ENCODE peak calls at places on chromosomes 2 and 18, in five cellular contexts. T, P, I, V and Z are unnamed samples.

GRCh38 chr18:55775972-55776371 is 188.0 kb upstream of the TCF4 start:
- DNase-seq in T (no peak), P (no peak), I (no peak), V (no peak), Z (no peak)

GRCh38 chr2:239398536-239398935 is 2.3 kb downstream of the HDAC4 start:
- DNase-seq in T (no peak), P (no peak), I (no peak), V (peak; percentile 27), Z (no peak)

GRCh38 chr2:10048501-10049171 is 5.3 kb downstream of the KLF11 start:
- DNase-seq in T (peak; percentile 65), P (peak; percentile 59), I (peak; percentile 79), V (peak; percentile 67), Z (no peak)

GRCh38 chr2:166240387-166241313 is 112.8 kb upstream of the SCN1A start:
- DNase-seq in T (no peak), P (no peak), I (no peak), V (no peak), Z (no peak)

GRCh38 chr2:27494284-27494943 is 586 bp downstream of the FNDC4 start:
- DNase-seq in T (peak; percentile 55), P (peak; percentile 65), I (peak; percentile 33), V (peak; percentile 42), Z (peak; percentile 75)

GRCh38 chr2:20544093-20544747 is 97.3 kb downstream of the RHOB start:
- DNase-seq in T (no peak), P (no peak), I (no peak), V (no peak), Z (no peak)

GRCh38 chr2:223935459-223936125 is 9.5 kb downstream of the WDFY1 start:
- DNase-seq in T (no peak), P (no peak), I (no peak), V (no peak), Z (no peak)

GRCh38 chr2:43210467-43211303 is 15.7 kb downstream of the ZFP36L2 start:
- DNase-seq in T (no peak), P (peak; percentile 67), I (peak; percentile 87), V (no peak), Z (no peak)

GRCh38 chr2:145186303-145186702 is 666.4 kb upstream of the ZEB2 start:
- DNase-seq in T (peak; percentile 76), P (no peak), I (no peak), V (peak; percentile 20), Z (peak; percentile 19)

GRCh38 chr2:232386740-232387450 is 8.3 kb downstream of the ALPP start:
- DNase-seq in T (peak; percentile 64), P (peak; percentile 43), I (no peak), V (peak; percentile 32), Z (no peak)

GRCh38 chr2:85330839-85331636 is 3.2 kb upstream of the TGOLN2 start:
- DNase-seq in T (no peak), P (no peak), I (no peak), V (no peak), Z (no peak)

GRCh38 chr2:83994767-83995166 is 464.3 kb downstream of the SUCLG1 start:
- DNase-seq in T (no peak), P (no peak), I (no peak), V (no peak), Z (no peak)

GRCh38 chr2:11393711-11394236 is 49.3 kb upstream of the ROCK2 start:
- DNase-seq in T (no peak), P (no peak), I (peak; percentile 54), V (no peak), Z (no peak)

GRCh38 chr18:6009751-6010150 is 114.4 kb upstream of the TMEM200C start:
- DNase-seq in T (no peak), P (no peak), I (peak; percentile 53), V (no peak), Z (no peak)

GRCh38 chr2:216556202-216556601 is 57.6 kb downstream of the RPL37A start:
- DNase-seq in T (no peak), P (no peak), I (no peak), V (no peak), Z (no peak)

GRCh38 chr2:160144278-160144990 is 55.6 kb downstream of the ITGB6 start:
- DNase-seq in T (no peak), P (no peak), I (no peak), V (no peak), Z (no peak)

DNA sequence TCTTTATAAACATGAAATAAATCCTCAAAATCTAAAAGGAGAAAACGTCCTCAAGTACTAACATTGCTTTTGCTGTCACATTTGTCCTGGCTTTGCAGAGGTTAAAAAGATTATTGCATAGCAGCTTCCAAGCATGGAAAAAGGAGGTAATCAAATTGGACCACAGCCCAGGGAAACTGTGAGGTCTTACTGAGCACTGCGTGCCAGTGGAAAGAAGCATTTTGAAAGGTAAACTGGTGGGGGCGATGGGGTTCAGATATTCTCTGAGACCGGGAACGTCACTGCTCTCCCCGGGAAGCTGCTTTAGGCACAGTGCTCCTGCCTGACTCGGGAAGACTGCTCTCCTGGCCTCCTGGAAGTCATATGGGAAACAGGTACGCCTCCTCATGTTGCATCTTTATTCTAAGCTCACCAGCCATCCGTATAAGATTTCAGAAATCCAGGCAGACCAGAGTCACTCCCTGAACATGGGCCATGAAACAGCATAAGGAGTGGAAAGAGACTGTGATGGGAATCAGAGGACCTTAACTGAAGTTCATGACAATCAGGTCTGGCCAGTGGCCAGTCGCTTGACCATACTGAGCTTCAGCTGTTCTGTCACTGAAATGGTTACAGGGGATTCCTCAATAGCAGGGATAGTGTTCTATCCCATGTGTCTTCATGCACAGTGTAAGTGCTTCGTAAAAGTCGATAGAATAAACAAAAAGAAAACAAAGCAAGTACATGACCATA is 284.1 kb downstream of the TRIB2 start:
- DNase-seq in T (peak; percentile 20), P (no peak), I (no peak), V (no peak), Z (no peak)
- H3K27ac ChIP-seq in T (no peak overlapping the region), P (peak overlapping the region; percentile 53), I (no peak overlapping the region), V (no peak overlapping the region), Z (no peak overlapping the region)

GRCh38 chr2:70420005-70420580 is 118.2 kb upstream of the FAM136A start:
- DNase-seq in T (no peak), P (no peak), I (no peak), V (peak; percentile 47), Z (no peak)
- H3K27ac ChIP-seq in T (no peak overlapping the region), P (no peak overlapping the region), I (no peak overlapping the region), V (no peak overlapping the region), Z (no peak overlapping the region)

DNA sequence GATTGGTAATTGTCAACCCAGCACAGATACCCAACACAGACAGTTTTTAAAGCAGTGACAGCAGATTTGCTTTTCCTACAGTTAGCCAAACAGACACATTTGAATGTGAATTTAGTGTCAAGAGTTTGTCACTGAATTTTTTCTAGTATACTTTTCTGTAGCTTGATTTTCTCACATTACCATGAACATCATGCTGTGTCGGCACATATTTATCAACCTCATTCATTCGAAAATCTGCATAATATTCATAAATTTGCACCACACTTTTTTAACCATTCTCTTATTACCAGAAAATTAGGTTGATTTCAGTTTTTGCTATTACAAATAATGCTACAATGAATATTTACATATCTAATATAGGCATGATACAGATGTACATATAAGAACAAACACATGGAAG is 27.0 kb upstream of the DSG3 start:
- DNase-seq in T (no peak), P (no peak), I (no peak), V (no peak), Z (no peak)
- H3K27ac ChIP-seq in T (no peak overlapping the region), P (no peak overlapping the region), I (no peak overlapping the region), V (no peak overlapping the region), Z (no peak overlapping the region)

DNA sequence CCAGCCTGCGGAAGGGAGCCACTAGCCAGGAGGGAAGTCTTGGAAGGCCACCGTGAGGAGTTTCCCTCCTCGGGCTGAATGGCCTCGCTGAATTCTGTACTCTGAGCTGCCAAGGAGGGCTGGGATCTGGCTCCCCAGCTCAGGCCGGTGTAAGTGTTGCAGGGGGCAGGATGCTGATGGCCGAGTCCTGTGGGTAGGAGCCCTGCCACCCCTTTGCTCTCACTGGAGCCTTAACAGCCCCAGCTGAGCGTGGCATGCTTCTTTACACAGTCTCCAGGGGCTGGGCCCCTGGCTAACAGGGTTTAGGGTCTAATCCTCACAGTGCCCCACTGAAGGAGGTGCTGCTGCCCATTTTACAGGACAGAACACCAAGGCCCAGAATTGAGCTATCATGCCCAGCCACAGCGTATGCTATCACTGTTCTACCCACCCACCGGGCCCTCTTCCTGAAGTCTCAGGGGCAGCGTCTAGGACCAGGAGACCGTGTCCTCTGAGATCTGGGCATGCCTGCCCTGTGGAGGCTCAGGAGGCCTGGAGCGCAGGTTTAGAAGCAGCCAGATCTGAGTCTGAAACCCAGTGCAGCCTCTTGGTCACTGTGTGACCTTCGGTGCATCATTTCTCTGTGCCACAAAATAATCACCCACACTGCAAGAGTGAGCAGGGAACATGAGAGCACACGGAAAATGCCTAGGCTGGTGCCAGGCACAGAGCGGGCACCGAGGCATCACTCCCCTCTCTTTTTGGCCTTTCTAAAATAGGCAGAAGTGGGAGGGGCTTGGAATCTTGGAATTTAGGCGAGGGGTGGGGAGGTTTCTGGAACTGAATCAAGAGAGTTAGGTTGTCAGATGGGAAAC is 42.9 kb downstream of the TMEM37 start:
- DNase-seq in T (peak; percentile 18), P (no peak), I (no peak), V (no peak), Z (no peak)
- H3K27ac ChIP-seq in T (no peak overlapping the region), P (no peak overlapping the region), I (no peak overlapping the region), V (no peak overlapping the region), Z (no peak overlapping the region)

GRCh38 chr2:96107883-96108551 is 8.4 kb downstream of the ADRA2B start:
- DNase-seq in T (peak; percentile 49), P (no peak), I (no peak), V (peak; percentile 44), Z (no peak)
- H3K27ac ChIP-seq in T (no peak overlapping the region), P (peak overlapping the region; percentile 67), I (no peak overlapping the region), V (no peak overlapping the region), Z (no peak overlapping the region)

GRCh38 chr2:17543848-17544645 is 3.6 kb downstream of the VSNL1 start:
- DNase-seq in T (peak; percentile 91), P (no peak), I (peak; percentile 65), V (peak; percentile 26), Z (no peak)
- H3K27ac ChIP-seq in T (peak overlapping the region; percentile 95), P (no peak overlapping the region), I (no peak overlapping the region), V (peak overlapping the region; percentile 90), Z (no peak overlapping the region)

GRCh38 chr2:101011152-101011551 is 9.1 kb downstream of the RPL31 start:
- DNase-seq in T (peak; percentile 33), P (no peak), I (no peak), V (no peak), Z (no peak)
- H3K27ac ChIP-seq in T (peak overlapping the region; percentile 82), P (no peak overlapping the region), I (no peak overlapping the region), V (peak overlapping the region; percentile 51), Z (no peak overlapping the region)

GRCh38 chr2:16215892-16216554 is 275.7 kb downstream of the MYCN start:
- DNase-seq in T (no peak), P (no peak), I (no peak), V (no peak), Z (no peak)
- H3K27ac ChIP-seq in T (no peak overlapping the region), P (no peak overlapping the region), I (no peak overlapping the region), V (no peak overlapping the region), Z (no peak overlapping the region)